ENCODE peak calls at places on chromosomes 6 and 20, in ten cellular contexts. One of them, this sample, is unnamed.
A peak's percentile ranks its signal among the peaks of the same experiment; 100 is the strongest.

GRCh38 chr6:145929037-145929633 is 35.0 kb downstream of the SHPRH start:
- DNase-seq in KBM-7: peak; percentile 36
- DNase-seq in cardiac muscle cell: peak; percentile 39
- DNase-seq in stimulated activated CD4-positive, alpha-beta T cell treated with anti-CD3 and anti-CD28 coated beads, Interleukin-4, amount 100 ng/mL, for 24 hours: no peak
- DNase-seq in activated T-helper 1 cell treated with Interleukin-2 at 50 U/mL for 16 hours: no peak
- DNase-seq in kidney tubule cell: peak; percentile 42
- DNase-seq in left lung: no peak
- DNase-seq in upper lobe of right lung: no peak
- DNase-seq in mesenchymal stem cell: peak; percentile 58
- DNase-seq in H54: no peak
- DNase-seq in this sample: peak; percentile 2

GRCh38 chr6:33314515-33314942 is 651 bp upstream of the TAPBP start:
- DNase-seq in KBM-7: peak; percentile 67
- DNase-seq in cardiac muscle cell: no peak
- DNase-seq in stimulated activated CD4-positive, alpha-beta T cell treated with anti-CD3 and anti-CD28 coated beads, Interleukin-4, amount 100 ng/mL, for 24 hours: peak; percentile 70
- DNase-seq in activated T-helper 1 cell treated with Interleukin-2 at 50 U/mL for 16 hours: no peak
- DNase-seq in kidney tubule cell: peak; percentile 91
- DNase-seq in left lung: no peak
- DNase-seq in upper lobe of right lung: peak; percentile 75
- DNase-seq in mesenchymal stem cell: peak; percentile 98
- DNase-seq in H54: peak; percentile 35
- DNase-seq in this sample: peak; percentile 40

GRCh38 chr6:16849280-16850210 is 88.3 kb upstream of the ATXN1 start:
- DNase-seq in KBM-7: peak; percentile 62
- DNase-seq in cardiac muscle cell: no peak
- DNase-seq in stimulated activated CD4-positive, alpha-beta T cell treated with anti-CD3 and anti-CD28 coated beads, Interleukin-4, amount 100 ng/mL, for 24 hours: no peak
- DNase-seq in activated T-helper 1 cell treated with Interleukin-2 at 50 U/mL for 16 hours: no peak
- DNase-seq in kidney tubule cell: peak; percentile 54
- DNase-seq in left lung: no peak
- DNase-seq in upper lobe of right lung: no peak
- DNase-seq in mesenchymal stem cell: peak; percentile 44
- DNase-seq in H54: no peak
- DNase-seq in this sample: peak; percentile 18

GRCh38 chr6:75460636-75461035 is 33.0 kb downstream of the FILIP1 start:
- DNase-seq in KBM-7: no peak
- DNase-seq in cardiac muscle cell: no peak
- DNase-seq in stimulated activated CD4-positive, alpha-beta T cell treated with anti-CD3 and anti-CD28 coated beads, Interleukin-4, amount 100 ng/mL, for 24 hours: no peak
- DNase-seq in activated T-helper 1 cell treated with Interleukin-2 at 50 U/mL for 16 hours: no peak
- DNase-seq in kidney tubule cell: no peak
- DNase-seq in left lung: no peak
- DNase-seq in upper lobe of right lung: no peak
- DNase-seq in mesenchymal stem cell: peak; percentile 31
- DNase-seq in H54: no peak
- DNase-seq in this sample: no peak

GRCh38 chr6:149317656-149318571 is at the start of gene TAB2:
- DNase-seq in KBM-7: peak; percentile 41
- DNase-seq in cardiac muscle cell: peak; percentile 75
- DNase-seq in stimulated activated CD4-positive, alpha-beta T cell treated with anti-CD3 and anti-CD28 coated beads, Interleukin-4, amount 100 ng/mL, for 24 hours: peak; percentile 84
- DNase-seq in activated T-helper 1 cell treated with Interleukin-2 at 50 U/mL for 16 hours: peak; percentile 62
- DNase-seq in kidney tubule cell: no peak
- DNase-seq in left lung: peak; percentile 89
- DNase-seq in upper lobe of right lung: peak; percentile 77
- DNase-seq in mesenchymal stem cell: peak; percentile 55
- DNase-seq in H54: no peak
- DNase-seq in this sample: peak; percentile 68

GRCh38 chr6:35305117-35305516 is 7.5 kb downstream of the DEF6 start:
- DNase-seq in KBM-7: no peak
- DNase-seq in cardiac muscle cell: no peak
- DNase-seq in stimulated activated CD4-positive, alpha-beta T cell treated with anti-CD3 and anti-CD28 coated beads, Interleukin-4, amount 100 ng/mL, for 24 hours: peak; percentile 37
- DNase-seq in activated T-helper 1 cell treated with Interleukin-2 at 50 U/mL for 16 hours: no peak
- DNase-seq in kidney tubule cell: no peak
- DNase-seq in left lung: no peak
- DNase-seq in upper lobe of right lung: no peak
- DNase-seq in mesenchymal stem cell: no peak
- DNase-seq in H54: no peak
- DNase-seq in this sample: no peak

GRCh38 chr20:62021794-62022419 is 43.8 kb downstream of the TAF4 start:
- DNase-seq in KBM-7: no peak
- DNase-seq in cardiac muscle cell: no peak
- DNase-seq in stimulated activated CD4-positive, alpha-beta T cell treated with anti-CD3 and anti-CD28 coated beads, Interleukin-4, amount 100 ng/mL, for 24 hours: no peak
- DNase-seq in activated T-helper 1 cell treated with Interleukin-2 at 50 U/mL for 16 hours: no peak
- DNase-seq in kidney tubule cell: no peak
- DNase-seq in left lung: peak; percentile 69
- DNase-seq in upper lobe of right lung: no peak
- DNase-seq in mesenchymal stem cell: no peak
- DNase-seq in H54: no peak
- DNase-seq in this sample: peak; percentile 50

GRCh38 chr6:2103644-2104523 is 141.5 kb downstream of the GMDS start:
- DNase-seq in KBM-7: peak; percentile 77
- DNase-seq in cardiac muscle cell: peak; percentile 36
- DNase-seq in stimulated activated CD4-positive, alpha-beta T cell treated with anti-CD3 and anti-CD28 coated beads, Interleukin-4, amount 100 ng/mL, for 24 hours: no peak
- DNase-seq in activated T-helper 1 cell treated with Interleukin-2 at 50 U/mL for 16 hours: no peak
- DNase-seq in kidney tubule cell: peak; percentile 77
- DNase-seq in left lung: no peak
- DNase-seq in upper lobe of right lung: no peak
- DNase-seq in mesenchymal stem cell: peak; percentile 33
- DNase-seq in H54: peak; percentile 13
- DNase-seq in this sample: peak; percentile 50

GRCh38 chr6:79466222-79466834 is 70.9 kb downstream of the LCA5 start:
- DNase-seq in KBM-7: peak; percentile 19
- DNase-seq in cardiac muscle cell: no peak
- DNase-seq in stimulated activated CD4-positive, alpha-beta T cell treated with anti-CD3 and anti-CD28 coated beads, Interleukin-4, amount 100 ng/mL, for 24 hours: no peak
- DNase-seq in activated T-helper 1 cell treated with Interleukin-2 at 50 U/mL for 16 hours: no peak
- DNase-seq in kidney tubule cell: peak; percentile 31
- DNase-seq in left lung: no peak
- DNase-seq in upper lobe of right lung: no peak
- DNase-seq in mesenchymal stem cell: peak; percentile 52
- DNase-seq in H54: no peak
- DNase-seq in this sample: peak; percentile 19

This sample was measured in retina.